ENCODE peak calls at places on chromosome 15, in six cellular contexts. O is neural crest cell, H is right cardiac atrium, B is AG09309, M is NT2/D1, K is cardiac muscle cell. A is an unnamed sample.

GRCh38 chr15:32067115-32067514 is 36.8 kb downstream of the CHRNA7 start:
- DNase-seq in K (no peak), M (no peak), H (no peak), B (no peak), O (no peak), A (no peak)

GRCh38 chr15:42457445-42458442 is 33.2 kb downstream of the ZNF106 start:
- DNase-seq in H (peak), O (peak), K (peak), B (peak), M (peak), A (peak)

GRCh38 chr15:32746116-32746857 is 28.5 kb downstream of the GREM1 start:
- DNase-seq in M (no peak), K (no peak), O (no peak), H (no peak), B (no peak), A (no peak)

GRCh38 chr15:43256341-43256740 is 10.4 kb downstream of the TGM5 start:
- DNase-seq in K (no peak), M (no peak), H (no peak), O (no peak), B (no peak), A (no peak)

GRCh38 chr15:39198044-39198625 is 382.7 kb upstream of the THBS1 start:
- DNase-seq in H (no peak), K (no peak), O (no peak), B (no peak), M (no peak), A (no peak)

GRCh38 chr15:68678746-68679145 is 100.0 kb downstream of the CORO2B start:
- DNase-seq in H (no peak), K (no peak), M (no peak), B (no peak), O (no peak), A (no peak)

GRCh38 chr15:35626984-35627383 is 81.0 kb upstream of the DPH6 start:
- DNase-seq in H (no peak), M (no peak), O (no peak), B (no peak), K (peak), A (no peak)

GRCh38 chr15:78402056-78402610 is 35.9 kb upstream of the IREB2 start:
- DNase-seq in O (no peak), M (no peak), B (peak), K (no peak), H (no peak), A (no peak)

GRCh38 chr15:66580643-66581042 is 14.8 kb upstream of the LCTL start:
- DNase-seq in O (no peak), H (peak), B (no peak), K (peak), M (no peak), A (no peak)

GRCh38 chr15:73682597-73683090 is 1.5 kb upstream of the CD276 start:
- DNase-seq in H (no peak), M (no peak), O (no peak), B (no peak), K (no peak), A (no peak)

GRCh38 chr15:89299896-89300295 is 34.7 kb downstream of the POLG start:
- DNase-seq in M (no peak), O (no peak), H (no peak), B (peak), K (peak), A (no peak)

GRCh38 chr15:58179741-58180381 is 41.7 kb downstream of the AQP9 start:
- DNase-seq in O (no peak), K (peak), B (no peak), M (no peak), H (no peak), A (peak)

GRCh38 chr15:80440024-80440423 is 35.8 kb downstream of the ARNT2 start:
- DNase-seq in B (no peak), K (no peak), M (no peak), H (no peak), O (no peak), A (no peak)

GRCh38 chr15:74218172-74218885 is 15.7 kb upstream of the STRA6 start:
- DNase-seq in M (no peak), H (no peak), O (no peak), B (no peak), K (no peak), A (no peak)

A was measured in foreskin melanocyte.